ENCODE peak calls at places on chromosomes 2 and 18, in six cellular contexts. K is ovary, E is upper lobe of right lung, R is left lung, C is psoas muscle, P is IMR-90. A is an unnamed sample. For H3K27me3, the result is how much of the 10 kb centered on the place peaks cover.

GRCh38 chr2:27362678-27363420 is 6.3 kb upstream of the GTF3C2 start:
- DNase-seq in E (no peak), C (no peak), K (no peak), P (no peak), R (no peak), A (no peak)

GRCh38 chr2:130391872-130392670 is 36.2 kb downstream of the PTPN18 start:
- DNase-seq in K (no peak), C (peak), P (peak), E (no peak), R (no peak), A (peak)

GRCh38 chr2:16250466-16250865 is 310.1 kb downstream of the MYCN start:
- DNase-seq in P (no peak), C (no peak), R (no peak), E (no peak), K (no peak), A (no peak)

GRCh38 chr2:128342550-128342949 is 23.9 kb upstream of the HS6ST1 start:
- DNase-seq in E (no peak), R (no peak), K (no peak), P (no peak), C (no peak), A (no peak)

GRCh38 chr18:35661483-35662146 is 80.1 kb downstream of the GALNT1 start:
- DNase-seq in K (no peak), P (no peak), E (no peak), R (no peak), C (no peak), A (no peak)

GRCh38 chr2:233997726-233998125 is 52.8 kb upstream of the SPP2 start:
- DNase-seq in P (no peak), K (no peak), R (no peak), E (no peak), C (no peak), A (no peak)

GRCh38 chr18:9516437-9517064 is 41.2 kb downstream of the RALBP1 start:
- DNase-seq in K (no peak), P (peak), E (no peak), R (no peak), C (no peak), A (no peak)

GRCh38 chr2:127094509-127095366 is 12.2 kb downstream of the BIN1 start:
- DNase-seq in C (peak), R (no peak), P (peak), E (peak), K (no peak), A (no peak)

GRCh38 chr2:4501525-4501924 is 798.1 kb downstream of the DCDC2C start:
- DNase-seq in R (no peak), E (no peak), K (no peak), P (no peak), C (no peak), A (no peak)

GRCh38 chr2:101518470-101519172 is 43.7 kb upstream of the RFX8 start:
- DNase-seq in R (no peak), E (no peak), P (peak), K (peak), C (peak), A (no peak)

GRCh38 chr2:15169326-15170038 is 391.7 kb downstream of the NBAS start:
- DNase-seq in C (no peak), R (no peak), P (peak), E (no peak), K (no peak), A (no peak)

GRCh38 chr2:58925676-58926081 is 684.6 kb upstream of the FANCL start:
- DNase-seq in R (no peak), P (peak), E (no peak), K (no peak), C (no peak), A (no peak)

GRCh38 chr2:241092677-241093076 is 9.4 kb downstream of the MTERF4 start:
- DNase-seq in C (no peak), R (no peak), E (no peak), P (no peak), K (no peak), A (no peak)

GRCh38 chr2:24743914-24744313 is 49.3 kb downstream of the PTRHD1 start:
- DNase-seq in R (no peak), C (no peak), E (no peak), K (no peak), P (no peak), A (no peak)

GRCh38 chr2:30362468-30363081 is 84.5 kb upstream of the LCLAT1 start:
- DNase-seq in P (peak), K (no peak), E (no peak), R (no peak), C (no peak), A (no peak)

GRCh38 chr2:240249423-240250149 is 109.1 kb upstream of the OTOS start:
- DNase-seq in K (peak), R (no peak), C (no peak), E (peak), P (no peak), A (peak)

GRCh38 chr18:80033181-80034067 is 810 bp upstream of the RBFA start:
- DNase-seq in E (peak), R (no peak), K (no peak), P (peak), C (no peak), A (peak)

GRCh38 chr2:180416553-180417113 is 409.5 kb upstream of the CWC22 start:
- DNase-seq in K (no peak), P (no peak), E (no peak), C (no peak), R (no peak), A (no peak)

GRCh38 chr2:239751719-239752355 is 273.3 kb downstream of the NDUFA10 start:
- DNase-seq in K (no peak), P (no peak), R (peak), E (no peak), C (no peak), A (no peak)

GRCh38 chr2:96154506-96155380 is 9.5 kb upstream of the DUSP2 start:
- DNase-seq in E (peak), P (no peak), K (no peak), R (peak), C (no peak), A (no peak)

GRCh38 chr18:48638896-48639771 is 100.3 kb downstream of the CTIF start:
- DNase-seq in C (no peak), P (no peak), R (no peak), K (no peak), E (peak), A (peak)

GRCh38 chr2:172394008-172394407 is 33.4 kb upstream of the ITGA6 start:
- DNase-seq in P (no peak), C (no peak), E (no peak), K (no peak), R (no peak), A (no peak)

GRCh38 chr18:54812885-54813284 is 15.4 kb upstream of the RAB27B start:
- DNase-seq in P (no peak), E (no peak), R (no peak), K (no peak), C (no peak), A (no peak)

GRCh38 chr2:60550151-60550983 is 3.1 kb downstream of the BCL11A start:
- DNase-seq in C (no peak), R (peak), K (peak), P (peak), E (peak), A (peak)

DNA sequence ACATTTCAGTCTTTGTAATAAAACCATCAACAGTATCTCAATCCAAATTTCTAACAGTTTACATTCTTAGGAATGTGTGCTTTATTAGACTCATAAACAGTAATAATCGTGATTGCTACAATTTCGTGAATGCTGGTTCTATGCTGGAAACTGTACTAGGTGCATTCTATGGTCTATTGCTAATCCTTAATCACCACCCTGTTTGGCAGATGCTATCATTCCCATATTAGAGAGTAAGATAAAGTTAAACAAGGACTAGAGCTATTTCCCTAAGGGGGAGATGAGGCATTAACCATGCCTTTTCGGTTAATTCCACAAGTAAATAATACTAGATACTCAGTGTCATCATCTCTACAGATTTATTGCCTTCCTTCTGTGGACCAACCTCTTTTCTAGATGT is 244.0 kb downstream of the PAX3 start:
- DNase-seq in R (no peak), C (no peak), E (no peak), K (no peak), P (no peak), A (no peak)
- H3K27me3 ChIP-seq in R (half or more), C (under half), E (under half), K (under half), P (under half), A (half or more)

GRCh38 chr18:37561986-37562385 is 3.6 kb downstream of the CELF4 start:
- DNase-seq in E (no peak), R (no peak), P (no peak), K (no peak), C (no peak), A (no peak)

GRCh38 chr18:37565138-37565984 is at the start of gene CELF4:
- DNase-seq in R (no peak), E (peak), C (no peak), P (no peak), K (no peak), A (no peak)

GRCh38 chr18:37565985-37566478 is 434 bp upstream of the CELF4 start:
- DNase-seq in C (peak), P (peak), K (no peak), R (no peak), E (peak), A (no peak)

GRCh38 chr18:37564796-37565137 is 831 bp downstream of the CELF4 start:
- DNase-seq in R (peak), P (peak), K (peak), C (peak), E (peak), A (no peak)

DNA sequence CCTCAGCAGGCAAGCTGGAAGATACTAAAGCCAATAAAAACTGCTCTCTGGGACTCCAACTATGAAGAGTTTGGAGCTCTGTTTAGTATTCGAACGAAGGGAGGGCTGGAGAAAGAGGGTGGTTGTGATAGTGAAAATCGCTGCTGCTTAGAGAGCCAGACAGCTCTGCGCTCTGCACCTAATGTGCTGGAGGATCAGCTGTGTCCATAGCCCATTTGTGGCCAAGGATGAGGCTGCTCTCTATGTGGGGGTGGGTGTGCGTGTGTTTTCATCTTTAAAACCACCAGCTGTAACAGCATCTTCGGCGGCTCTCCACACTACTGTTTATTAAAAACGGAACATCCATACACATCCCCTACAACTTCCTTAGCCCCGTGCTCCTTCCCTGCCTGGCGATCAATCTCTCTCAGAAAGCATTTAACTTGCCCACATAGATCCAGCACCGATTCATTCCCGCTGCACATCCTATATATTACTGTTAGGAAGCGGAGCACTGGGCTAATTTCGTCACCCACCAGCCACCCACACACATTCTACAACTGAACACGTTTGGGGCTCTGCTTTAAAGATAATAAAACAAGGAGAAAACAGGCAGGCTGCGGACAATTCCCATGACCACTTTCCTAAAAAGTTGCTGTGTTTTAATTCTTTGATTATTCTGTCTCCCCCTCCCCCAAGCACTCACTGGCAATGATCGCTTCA is 1.6 kb downstream of the CELF4 start:
- DNase-seq in P (no peak), E (no peak), R (no peak), K (no peak), C (no peak), A (no peak)
- H3K27me3 ChIP-seq in P (under half), E (half or more), R (half or more), K (under half), C (under half), A (half or more)

GRCh38 chr2:105139556-105140236 is 101.8 kb downstream of the MRPS9 start:
- DNase-seq in P (no peak), E (no peak), C (no peak), R (no peak), K (no peak), A (no peak)
- H3K27me3 ChIP-seq in P (under half), E (under half), C (under half), R (under half), K (under half), A (under half)

GRCh38 chr18:64116806-64117205 is 32.1 kb downstream of the LINC00305 start:
- DNase-seq in R (no peak), P (no peak), C (no peak), K (no peak), E (no peak), A (no peak)
- H3K27me3 ChIP-seq in R (under half), P (under half), C (under half), K (under half), E (under half), A (under half)